ENCODE peak calls at places on chromosomes 16 and 17, in five cellular contexts. O, K, X, D and J are unnamed samples.

GRCh38 chr17:17514361-17514992 is 18.3 kb upstream of the RASD1 start:
- DNase-seq in O (no peak), D (no peak), K (no peak), X (no peak), J (no peak)

GRCh38 chr17:42027961-42028790 is 8.3 kb downstream of the NKIRAS2 start:
- DNase-seq in X (peak), K (no peak), D (no peak), O (no peak), J (no peak)

GRCh38 chr16:58635502-58635901 is 5.9 kb upstream of the CNOT1 start:
- DNase-seq in D (no peak), O (no peak), K (no peak), X (no peak), J (no peak)

GRCh38 chr17:71975331-71975801 is 145.5 kb upstream of the SOX9 start:
- DNase-seq in D (peak), O (peak), X (peak), K (peak), J (no peak)

GRCh38 chr17:7721612-7722011 is 4.1 kb downstream of the DNAH2 start:
- DNase-seq in D (no peak), X (no peak), O (no peak), K (no peak), J (no peak)

GRCh38 chr16:22948603-22949368 is 134.8 kb downstream of the HS3ST2 start:
- DNase-seq in X (peak), O (peak), D (peak), K (peak), J (peak)

GRCh38 chr16:68083239-68083781 is 1.9 kb upstream of the NFATC3 start:
- DNase-seq in K (no peak), X (no peak), O (no peak), D (no peak), J (no peak)

GRCh38 chr16:12228607-12229499 is 252.3 kb downstream of the SNX29 start:
- DNase-seq in D (peak), K (peak), O (no peak), X (peak), J (no peak)

GRCh38 chr17:68195667-68196393 is 52.0 kb upstream of the AMZ2 start:
- DNase-seq in K (no peak), X (no peak), D (no peak), O (no peak), J (no peak)

GRCh38 chr16:5430598-5430997 is 333.0 kb upstream of the EEF2KMT start:
- DNase-seq in D (no peak), K (no peak), O (no peak), X (no peak), J (no peak)

GRCh38 chr16:4460936-4461249 is 13.5 kb downstream of the NMRAL1 start:
- DNase-seq in K (no peak), X (no peak), D (no peak), O (no peak), J (no peak)

GRCh38 chr16:30728321-30728720 is 19.9 kb upstream of the PHKG2 start:
- DNase-seq in D (no peak), O (no peak), K (no peak), X (no peak), J (no peak)

GRCh38 chr16:593406-593805 is 3.5 kb downstream of the RAB40C start:
- DNase-seq in D (peak), K (no peak), X (no peak), O (no peak), J (no peak)

GRCh38 chr16:593807-594206 is 3.9 kb downstream of the RAB40C start:
- DNase-seq in K (no peak), D (no peak), X (no peak), O (no peak), J (no peak)

GRCh38 chr16:590875-591200 is 972 bp downstream of the RAB40C start:
- DNase-seq in O (no peak), D (no peak), K (no peak), X (no peak), J (no peak)

GRCh38 chr16:591892-592517 is 2.1 kb downstream of the RAB40C start:
- DNase-seq in K (no peak), X (no peak), O (no peak), D (no peak), J (no peak)

DNA sequence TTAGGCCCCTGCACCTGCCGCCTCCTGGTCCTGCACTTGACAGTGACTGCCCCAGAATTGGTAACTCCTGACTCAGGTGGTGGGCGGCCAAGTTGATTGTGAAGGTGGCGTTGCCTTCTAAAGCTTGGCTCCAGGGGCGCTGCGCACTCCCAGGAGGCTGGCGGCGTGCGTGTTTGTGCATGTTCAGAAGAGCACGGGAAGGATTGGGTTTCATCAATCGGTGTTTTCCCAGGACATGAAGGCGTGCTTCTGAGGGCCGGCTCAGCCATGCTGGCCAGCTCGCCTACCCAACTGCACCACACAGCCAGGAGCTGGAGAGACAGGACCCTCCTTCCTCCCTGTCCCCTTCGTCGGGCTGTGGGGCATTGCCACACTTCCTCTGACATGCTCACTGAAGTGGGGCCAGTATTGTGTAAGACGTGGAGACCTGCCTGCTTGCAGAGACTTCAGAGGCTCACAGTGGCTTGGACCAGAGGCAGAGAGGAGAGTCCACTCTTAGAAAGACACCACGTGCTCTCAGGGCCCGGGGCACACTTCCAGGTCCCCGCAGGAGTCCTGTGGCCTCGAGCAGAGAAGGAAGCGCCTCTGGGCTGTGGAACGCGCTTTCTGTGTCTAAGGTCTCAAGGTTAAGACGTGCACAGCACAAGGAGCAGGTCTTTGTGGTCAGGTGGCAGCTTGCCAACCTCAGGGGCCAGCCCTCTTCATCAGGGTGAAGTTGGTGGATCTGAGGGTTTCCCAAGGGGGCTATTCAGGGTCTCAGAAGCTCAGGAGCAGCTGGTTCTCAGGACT is 2.8 kb downstream of the RAB40C start:
- DNase-seq in X (peak), K (peak), O (no peak), D (peak), J (no peak)
- H3K4me3 ChIP-seq in X (no peak), K (no peak), O (no peak), D (peak), J (no peak)

GRCh38 chr17:19513897-19514488 is 19.7 kb upstream of the SLC47A1 start:
- DNase-seq in X (peak), O (peak), K (peak), D (peak), J (no peak)
- H3K4me3 ChIP-seq in X (no peak), O (no peak), K (no peak), D (no peak), J (no peak)

DNA sequence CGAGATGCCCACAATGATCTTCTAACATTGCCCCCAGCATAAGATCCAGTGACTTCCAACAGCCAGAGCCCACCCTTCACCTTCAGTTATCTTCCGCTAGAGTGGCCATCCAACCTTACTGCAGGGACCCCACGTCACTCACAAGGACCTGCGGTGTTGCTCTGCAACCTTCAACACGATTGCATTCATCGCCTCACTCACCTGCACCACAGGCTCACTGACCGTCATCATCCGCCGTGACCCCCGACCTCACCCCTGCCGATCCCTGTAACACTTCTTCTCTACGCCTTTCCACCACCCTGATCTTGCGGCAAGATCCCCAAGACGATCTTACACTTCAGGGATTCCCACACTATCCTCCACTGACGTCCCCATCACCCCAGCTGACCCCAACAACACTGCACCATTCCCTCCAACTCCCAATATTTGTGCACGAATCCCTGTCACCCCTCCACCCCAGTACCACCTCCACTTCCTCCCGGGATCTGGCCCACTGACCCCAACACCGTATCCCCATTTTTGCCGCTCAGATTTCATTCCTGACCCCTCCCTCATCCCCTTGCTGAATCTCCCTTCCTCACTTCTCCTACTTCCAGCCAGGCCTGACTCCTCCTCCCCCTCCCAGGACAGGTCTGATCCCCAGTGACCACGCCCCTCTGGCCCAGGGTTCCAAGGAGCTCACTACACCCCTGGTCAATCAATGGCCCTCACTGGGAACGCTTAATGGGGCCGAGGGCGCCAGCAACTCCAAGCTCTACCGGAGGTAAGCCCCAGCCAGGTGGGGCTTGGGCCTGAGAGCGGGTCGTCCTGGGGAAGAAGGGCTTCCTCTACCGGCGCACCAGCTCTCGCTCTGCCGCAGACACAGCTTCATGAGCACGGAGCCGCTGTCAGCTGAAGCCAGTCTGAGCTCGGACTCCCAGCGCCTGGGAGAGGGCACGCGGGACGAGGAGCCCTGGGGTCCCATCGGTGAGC is 7.6 kb downstream of the RUNDC3A start:
- DNase-seq in K (no peak), D (no peak), X (no peak), O (no peak), J (no peak)
- H3K4me3 ChIP-seq in K (no peak), D (no peak), X (no peak), O (no peak), J (peak)

DNA sequence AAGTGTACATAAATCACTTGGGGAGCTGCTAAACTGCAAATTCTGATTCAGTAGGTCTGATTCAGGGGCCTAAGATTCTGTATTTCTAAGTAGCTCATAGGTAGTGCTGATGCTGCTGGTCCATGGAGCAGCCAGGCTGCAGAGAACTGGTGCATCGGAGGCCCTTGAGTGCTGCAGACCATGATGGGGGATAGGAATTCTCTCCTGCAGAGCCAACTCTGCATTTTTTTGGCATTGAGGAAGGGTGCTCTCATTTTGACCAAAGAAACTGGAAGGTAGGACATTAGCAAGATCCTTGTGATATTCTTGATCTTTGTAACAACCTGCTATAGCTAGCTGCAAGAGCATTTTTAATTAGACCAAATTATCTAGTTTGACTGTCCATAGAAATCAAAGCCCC is 4.7 kb downstream of the HOXB2 start:
- DNase-seq in K (no peak), O (no peak), D (no peak), X (no peak), J (no peak)
- H3K4me3 ChIP-seq in K (no peak), O (no peak), D (no peak), X (no peak), J (peak)

GRCh38 chr16:81004646-81005353 is 1.9 kb downstream of the CMC2 start:
- DNase-seq in O (no peak), X (peak), D (no peak), K (peak), J (peak)
- H3K4me3 ChIP-seq in O (peak), X (peak), D (no peak), K (no peak), J (peak)

GRCh38 chr17:40561871-40562611 is 3.2 kb downstream of the CCR7 start:
- DNase-seq in D (no peak), X (no peak), O (no peak), K (no peak), J (no peak)

GRCh38 chr17:40562841-40563370 is 2.4 kb downstream of the CCR7 start:
- DNase-seq in O (no peak), D (no peak), K (no peak), X (no peak), J (no peak)

GRCh38 chr17:40564195-40564882 is 933 bp downstream of the CCR7 start:
- DNase-seq in X (no peak), D (no peak), O (no peak), K (no peak), J (no peak)

GRCh38 chr17:40564883-40565744 is at the start of gene CCR7:
- DNase-seq in K (no peak), O (no peak), D (no peak), X (no peak), J (no peak)

DNA sequence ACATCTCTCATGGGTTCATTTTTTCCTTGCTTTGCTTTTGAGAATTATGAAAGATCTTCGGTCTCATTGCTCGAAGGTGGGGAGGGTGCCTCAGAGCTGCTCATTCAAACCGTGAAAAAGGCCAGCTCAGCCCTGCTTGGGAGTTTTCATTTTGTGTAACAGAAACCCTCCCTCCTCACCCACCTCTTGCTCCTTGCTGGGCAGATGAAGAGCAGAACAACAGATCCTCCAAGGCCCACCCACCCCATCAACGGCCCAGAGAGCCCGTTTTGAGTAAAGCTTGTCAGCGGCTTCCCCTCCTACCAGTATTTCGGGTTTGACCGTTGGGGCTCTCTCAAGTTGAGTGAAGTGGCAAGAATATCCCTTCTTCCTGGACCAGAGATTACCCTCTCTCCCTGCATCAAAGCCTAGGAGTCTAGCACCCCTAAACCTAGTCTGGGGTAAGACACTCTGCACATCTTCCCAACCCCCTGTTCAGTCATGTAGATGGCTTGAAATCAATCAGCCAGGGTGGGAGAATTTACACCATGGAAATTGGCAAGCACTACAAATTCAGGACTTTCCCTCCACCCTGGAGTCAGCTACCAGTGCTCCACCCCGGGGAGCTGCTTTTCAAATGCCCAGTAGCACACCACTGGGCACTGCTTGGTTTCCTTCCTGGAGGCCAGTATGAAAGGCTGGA is 1.8 kb downstream of the CCR7 start:
- DNase-seq in K (no peak), D (no peak), O (no peak), X (no peak), J (no peak)
- H3K4me3 ChIP-seq in K (no peak), D (no peak), O (no peak), X (no peak), J (no peak)